ENCODE peak calls at places on chromosome 17, in four cellular contexts. L is neural crest cell, P is HCEC 1CT, C is posterior cingulate gyrus. A is an unnamed sample.

GRCh38 chr17:19331134-19331533 is 31.4 kb downstream of the B9D1 start:
- DNase-seq in C (no peak), L (no peak), P (peak), A (no peak)

GRCh38 chr17:79330229-79330628 is 255.6 kb downstream of the ENGASE start:
- DNase-seq in P (no peak), C (no peak), L (no peak), A (no peak)

GRCh38 chr17:73987395-73987794 is 216.1 kb upstream of the RPL38 start:
- DNase-seq in P (no peak), C (no peak), L (no peak), A (no peak)

GRCh38 chr17:9729034-9729650 is 62.2 kb downstream of the DHRS7C start:
- DNase-seq in L (no peak), C (no peak), P (peak), A (no peak)

GRCh38 chr17:1644493-1645206 is 882 bp downstream of the SCARF1 start:
- DNase-seq in C (no peak), P (peak), L (no peak), A (no peak)

GRCh38 chr17:58324409-58325288 is 3.9 kb downstream of the TSPOAP1 start:
- DNase-seq in L (no peak), C (no peak), P (no peak), A (no peak)

GRCh38 chr17:74240637-74241036 is 27.3 kb downstream of the TTYH2 start:
- DNase-seq in L (no peak), P (no peak), C (no peak), A (no peak)

GRCh38 chr17:17343896-17344506 is 40.8 kb downstream of the NT5M start:
- DNase-seq in L (no peak), P (no peak), C (no peak), A (no peak)

GRCh38 chr17:6186998-6187397 is 116.8 kb downstream of the WSCD1 start:
- DNase-seq in P (no peak), C (no peak), L (no peak), A (no peak)

GRCh38 chr17:16215002-16215272 is 397 bp downstream of the NCOR1 start:
- DNase-seq in P (no peak), L (no peak), C (peak), A (no peak)

GRCh38 chr17:31096106-31096436 is 1.3 kb downstream of the NF1 start:
- DNase-seq in C (no peak), P (peak), L (no peak), A (no peak)

GRCh38 chr17:17692353-17693252 is 11.3 kb downstream of the RAI1 start:
- DNase-seq in C (no peak), L (no peak), P (no peak), A (no peak)

GRCh38 chr17:63495471-63495870 is 18.6 kb downstream of the ACE start:
- DNase-seq in C (no peak), P (no peak), L (no peak), A (no peak)

GRCh38 chr17:81115749-81116464 is 49.4 kb upstream of the PVALEF start:
- DNase-seq in C (no peak), P (no peak), L (no peak), A (no peak)

GRCh38 chr17:74408262-74408661 is 23.6 kb upstream of the GPRC5C start:
- DNase-seq in P (no peak), C (no peak), L (no peak), A (no peak)

GRCh38 chr17:78231991-78232759 is 744 bp downstream of the TMEM235 start:
- DNase-seq in L (no peak), C (no peak), P (no peak), A (no peak)

GRCh38 chr17:40111221-40112128 is 10.3 kb upstream of the MSL1 start:
- DNase-seq in P (peak), C (peak), L (peak), A (no peak)

GRCh38 chr17:44176257-44176656 is 5.8 kb downstream of the ASB16 start:
- DNase-seq in L (no peak), P (no peak), C (no peak), A (no peak)

GRCh38 chr17:51152766-51153209 is 571 bp upstream of the NME1 start:
- DNase-seq in L (no peak), C (no peak), P (peak), A (no peak)

GRCh38 chr17:69111794-69112193 is 29.9 kb downstream of the ABCA6 start:
- DNase-seq in C (no peak), P (no peak), L (no peak), A (no peak)

GRCh38 chr17:37884516-37884915 is 39.7 kb upstream of the TBC1D3K start:
- DNase-seq in P (no peak), C (no peak), L (no peak), A (no peak)

GRCh38 chr17:74532115-74532514 is 840 bp upstream of the CD300LB start:
- DNase-seq in P (no peak), C (peak), L (no peak), A (no peak)

GRCh38 chr17:76641501-76641900 is 2.1 kb downstream of the ST6GALNAC1 start:
- DNase-seq in C (no peak), L (no peak), P (no peak), A (no peak)

GRCh38 chr17:41307647-41308046 is 1.5 kb downstream of the KRTAP16-1 start:
- DNase-seq in P (no peak), L (no peak), C (peak), A (no peak)

GRCh38 chr17:62001105-62001504 is 64.0 kb downstream of the MED13 start:
- DNase-seq in L (no peak), C (no peak), P (no peak), A (no peak)

GRCh38 chr17:76700290-76700626 is 10.5 kb downstream of the MXRA7 start:
- DNase-seq in L (no peak), P (no peak), C (no peak), A (no peak)

GRCh38 chr17:44971776-44972483 is 3.8 kb upstream of the C1QL1 start:
- DNase-seq in C (no peak), L (no peak), P (peak), A (no peak)

GRCh38 chr17:49358638-49359247 is 3.3 kb downstream of the ZNF652 start:
- DNase-seq in L (no peak), P (no peak), C (no peak), A (no peak)

GRCh38 chr17:6248061-6248460 is 177.9 kb downstream of the WSCD1 start:
- DNase-seq in L (no peak), P (no peak), C (no peak), A (no peak)

GRCh38 chr17:57561072-57561861 is 183.8 kb downstream of the CCDC182 start:
- DNase-seq in L (no peak), C (no peak), P (no peak), A (no peak)

GRCh38 chr17:68318103-68318991 is 27.1 kb downstream of the ARSG start:
- DNase-seq in C (no peak), L (no peak), P (peak), A (no peak)

GRCh38 chr17:43803758-43804157 is 23.5 kb downstream of the CFAP97D1 start:
- DNase-seq in P (peak), C (no peak), L (no peak), A (no peak)

GRCh38 chr17:10089221-10089799 is 109.1 kb downstream of the GAS7 start:
- DNase-seq in L (no peak), C (no peak), P (no peak), A (no peak)

GRCh38 chr17:83032781-83033180 is 46.6 kb upstream of the METRNL start:
- DNase-seq in L (no peak), C (no peak), P (no peak), A (no peak)

GRCh38 chr17:42194133-42194899 is at the start of gene GHDC:
- DNase-seq in C (peak), P (peak), L (peak), A (no peak)

GRCh38 chr17:7284911-7285310 is 3.4 kb downstream of the SLC2A4 start:
- DNase-seq in P (no peak), L (no peak), C (no peak), A (no peak)

GRCh38 chr17:55833311-55833710 is 82.5 kb downstream of the PCTP start:
- DNase-seq in P (no peak), C (no peak), L (no peak), A (no peak)